ENCODE peak calls at places on chromosomes 12 and 14, in six cellular contexts. I, F, P, E, T and N are unnamed samples.

GRCh38 chr12:991350-992278 is 591 bp downstream of the ERC1 start:
- DNase-seq in I (no peak), F (no peak), P (no peak), E (peak), T (no peak), N (no peak)

GRCh38 chr12:85781751-85782150 is 54.5 kb downstream of the RASSF9 start:
- DNase-seq in I (no peak), F (no peak), P (no peak), E (no peak), T (no peak), N (no peak)

GRCh38 chr14:87960013-87960787 is 32.8 kb downstream of the GALC start:
- DNase-seq in I (no peak), F (no peak), P (peak), E (peak), T (no peak), N (no peak)

GRCh38 chr12:133038310-133038709 is 1.0 kb downstream of the ZNF84 start:
- DNase-seq in I (no peak), F (no peak), P (no peak), E (no peak), T (no peak), N (no peak)

GRCh38 chr14:73424453-73424852 is 33.9 kb downstream of the NUMB start:
- DNase-seq in I (no peak), F (no peak), P (no peak), E (no peak), T (no peak), N (no peak)

GRCh38 chr14:57051633-57052032 is 217.1 kb downstream of the EXOC5 start:
- DNase-seq in I (no peak), F (no peak), P (no peak), E (no peak), T (no peak), N (no peak)

GRCh38 chr14:100822921-100823320 is 3.0 kb upstream of the MEG3 start:
- DNase-seq in I (no peak), F (no peak), P (no peak), E (no peak), T (no peak), N (no peak)

GRCh38 chr14:88630565-88630964 is 67.7 kb downstream of the ZC3H14 start:
- DNase-seq in I (no peak), F (peak), P (no peak), E (no peak), T (no peak), N (no peak)

GRCh38 chr12:132872975-132873421 is 14.4 kb downstream of the CHFR start:
- DNase-seq in I (no peak), F (no peak), P (no peak), E (peak), T (no peak), N (no peak)

GRCh38 chr12:1527789-1528188 is 66.6 kb downstream of the FBXL14 start:
- DNase-seq in I (no peak), F (peak), P (no peak), E (no peak), T (no peak), N (no peak)

GRCh38 chr12:44367916-44368315 is 508.2 kb downstream of the NELL2 start:
- DNase-seq in I (no peak), F (no peak), P (no peak), E (no peak), T (no peak), N (no peak)

GRCh38 chr12:44357476-44357875 is 518.6 kb downstream of the NELL2 start:
- DNase-seq in I (no peak), F (no peak), P (no peak), E (no peak), T (no peak), N (no peak)

GRCh38 chr12:44362947-44363346 is 513.2 kb downstream of the NELL2 start:
- DNase-seq in I (no peak), F (no peak), P (no peak), E (no peak), T (no peak), N (no peak)
- TF ChIP-seq CTCF in I (no peak), F (no peak), P (no peak), E (no peak), T (no peak), N (no peak)

GRCh38 chr12:57758566-57759359 is 3.9 kb downstream of the MARCHF9 start:
- DNase-seq in I (no peak), F (no peak), P (no peak), E (no peak), T (no peak), N (no peak)

GRCh38 chr12:57760347-57760982 is 5.6 kb downstream of the MARCHF9 start:
- DNase-seq in I (peak), F (no peak), P (no peak), E (no peak), T (no peak), N (no peak)

GRCh38 chr12:57757771-57758170 is 2.9 kb downstream of the MARCHF9 start:
- DNase-seq in I (no peak), F (no peak), P (no peak), E (no peak), T (no peak), N (no peak)

GRCh38 chr12:57761391-57761998 is 5.4 kb downstream of the CYP27B1 start:
- DNase-seq in I (no peak), F (no peak), P (no peak), E (no peak), T (no peak), N (no peak)

GRCh38 chr12:57759360-57759980 is 4.6 kb downstream of the MARCHF9 start:
- DNase-seq in I (peak), F (no peak), P (no peak), E (no peak), T (no peak), N (no peak)
- TF ChIP-seq CTCF in I (peak), F (peak), P (peak), E (no peak), T (no peak), N (peak)

GRCh38 chr12:42792265-42792664 is 202.7 kb upstream of the PRICKLE1 start:
- DNase-seq in I (peak), F (no peak), P (no peak), E (no peak), T (no peak), N (no peak)
- TF ChIP-seq CTCF in I (peak), F (peak), P (no peak), E (no peak), T (no peak), N (no peak)

GRCh38 chr12:92326877-92327276 is 181.2 kb upstream of the BTG1 start:
- DNase-seq in I (no peak), F (no peak), P (no peak), E (no peak), T (no peak), N (no peak)
- TF ChIP-seq CTCF in I (no peak), F (no peak), P (no peak), E (no peak), T (no peak), N (no peak)

DNA sequence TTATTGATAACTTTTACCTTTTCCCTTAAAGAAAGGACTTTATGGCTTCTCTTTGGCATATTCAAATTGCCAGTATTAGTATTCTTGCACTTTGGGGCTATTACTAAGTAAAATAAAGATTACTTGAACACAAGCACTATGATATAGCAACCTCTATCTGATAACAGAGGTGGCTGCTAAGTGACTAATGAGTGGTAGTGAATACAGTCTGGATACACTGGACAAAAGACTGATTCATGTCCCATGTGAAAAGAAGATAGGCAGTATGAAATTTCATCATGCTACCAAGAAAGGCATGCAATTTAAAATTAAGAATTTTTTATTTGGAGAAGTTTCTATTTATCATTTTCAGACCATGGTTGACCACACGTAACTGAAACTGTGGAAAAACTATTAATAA is 399.9 kb downstream of the FSCB start:
- DNase-seq in I (no peak), F (no peak), P (no peak), E (no peak), T (no peak), N (no peak)
- TF ChIP-seq CTCF in I (no peak), F (no peak), P (no peak), E (no peak), T (no peak), N (no peak)

GRCh38 chr12:129877383-129877782 is 26.4 kb downstream of the TMEM132D start:
- DNase-seq in I (no peak), F (no peak), P (no peak), E (no peak), T (no peak), N (no peak)
- TF ChIP-seq CTCF in I (no peak), F (no peak), P (no peak), E (no peak), T (no peak), N (no peak)

GRCh38 chr14:105201156-105201927 is 20.2 kb upstream of the NUDT14 start:
- DNase-seq in I (no peak), F (no peak), P (no peak), E (no peak), T (no peak), N (no peak)

GRCh38 chr14:105200641-105201040 is 19.5 kb upstream of the NUDT14 start:
- DNase-seq in I (no peak), F (no peak), P (no peak), E (no peak), T (no peak), N (no peak)

GRCh38 chr14:105198588-105198987 is 17.5 kb upstream of the NUDT14 start:
- DNase-seq in I (no peak), F (no peak), P (no peak), E (no peak), T (no peak), N (no peak)

GRCh38 chr14:105199093-105199492 is 18.0 kb upstream of the NUDT14 start:
- DNase-seq in I (no peak), F (no peak), P (no peak), E (no peak), T (peak), N (no peak)

GRCh38 chr14:105200074-105200473 is 19.0 kb upstream of the NUDT14 start:
- DNase-seq in I (no peak), F (no peak), P (no peak), E (no peak), T (no peak), N (no peak)
- TF ChIP-seq CTCF in I (no peak), F (peak), P (no peak), E (no peak), T (no peak), N (no peak)

DNA sequence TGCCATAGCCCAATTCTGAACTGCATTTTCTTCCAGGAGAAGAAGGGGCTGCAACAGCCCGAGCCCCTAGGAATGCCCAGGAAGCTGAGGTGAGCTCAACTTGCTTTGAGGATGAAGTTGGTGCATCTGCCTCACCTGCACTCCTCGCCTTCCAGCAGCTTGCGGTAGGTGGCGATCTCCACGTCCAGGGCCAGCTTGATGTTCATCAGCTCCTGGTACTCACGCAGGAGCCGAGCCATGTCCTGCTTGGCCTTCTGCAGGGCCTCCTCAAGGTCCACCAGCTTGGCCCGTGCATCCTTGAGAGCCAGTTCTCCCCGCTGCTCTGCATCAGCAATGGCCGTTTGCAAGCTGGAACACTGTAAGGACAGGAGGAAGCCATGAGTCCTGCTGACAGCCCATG is 6.0 kb downstream of the KRT75 start:
- DNase-seq in I (no peak), F (no peak), P (no peak), E (no peak), T (no peak), N (no peak)
- TF ChIP-seq CTCF in I (no peak), F (no peak), P (no peak), E (no peak), T (no peak), N (no peak)

DNA sequence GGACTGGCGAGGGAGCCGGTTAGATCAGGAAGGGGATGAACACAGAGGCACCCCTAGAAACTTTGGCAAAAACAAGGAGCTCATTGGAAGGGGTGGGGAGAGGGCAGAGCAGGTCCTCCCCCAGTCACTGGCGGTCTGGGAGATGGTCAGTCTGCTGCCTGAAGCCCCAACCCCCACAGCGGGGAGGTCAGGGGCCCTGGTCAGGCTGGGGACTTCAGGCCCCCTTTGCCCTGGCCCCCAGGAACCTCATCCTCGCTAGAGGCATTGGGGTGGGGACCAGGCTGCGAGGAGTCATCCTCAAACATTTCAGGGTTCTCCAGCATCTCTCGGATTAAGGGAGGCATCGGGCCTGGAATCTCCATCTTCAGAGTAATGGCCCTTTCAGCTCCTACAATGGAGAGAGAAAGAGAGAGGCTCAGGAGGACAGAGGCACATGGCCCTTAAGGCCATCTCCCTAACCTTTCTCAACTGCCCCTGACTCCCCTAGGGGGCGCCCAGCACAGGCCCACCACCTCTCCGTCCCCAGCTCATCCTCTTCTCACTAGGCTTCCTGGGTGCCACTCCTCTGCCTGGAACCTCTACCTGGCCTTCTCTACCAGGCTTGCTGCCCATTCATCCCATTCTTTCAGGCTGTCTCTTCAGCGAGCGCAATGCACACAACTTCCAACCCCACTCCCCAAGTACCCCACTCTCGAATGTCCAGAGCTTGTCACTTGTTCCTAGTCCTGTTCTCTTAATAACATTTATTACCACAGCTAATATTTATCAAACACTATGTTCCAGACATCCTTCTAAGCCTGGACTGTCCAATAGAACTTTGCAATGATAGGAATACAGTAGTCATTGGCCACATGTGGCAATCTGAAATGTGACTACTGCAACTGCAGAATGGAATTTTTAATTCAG is 4.7 kb upstream of the ITGB7 start:
- DNase-seq in I (no peak), F (no peak), P (no peak), E (no peak), T (no peak), N (no peak)
- TF ChIP-seq CTCF in I (peak), F (peak), P (no peak), E (no peak), T (no peak), N (peak)